ENCODE peak calls at places on chromosomes 4 and X, in ten cellular contexts. G, A, I, R, T, M, F, S, X and Y are unnamed samples.

GRCh38 chrX:41351923-41352322 is 18.0 kb downstream of the DDX3X start:
- DNase-seq in G (no peak), A (no peak), I (no peak), R (no peak), T (no peak), M (no peak), F (no peak), S (no peak), X (no peak), Y (no peak)

GRCh38 chr4:112410364-112410763 is 105.6 kb downstream of the NEUROG2 start:
- DNase-seq in G (no peak), A (no peak), I (no peak), R (no peak), T (no peak), M (no peak), F (no peak), S (no peak), X (no peak), Y (no peak)

GRCh38 chr4:28229092-28229491 is 1368.5 kb downstream of the STIM2 start:
- DNase-seq in G (peak), A (no peak), I (peak), R (no peak), T (no peak), M (no peak), F (peak), S (peak), X (no peak), Y (no peak)

GRCh38 chr4:47390438-47391125 is 72.9 kb downstream of the COMMD8 start:
- DNase-seq in G (no peak), A (no peak), I (no peak), R (peak), T (no peak), M (no peak), F (no peak), S (peak), X (no peak), Y (no peak)

GRCh38 chrX:10966057-10966456 is 145.1 kb upstream of the HCCS start:
- DNase-seq in G (no peak), A (no peak), I (no peak), R (no peak), T (no peak), M (no peak), F (no peak), S (no peak), X (no peak), Y (no peak)

GRCh38 chrX:48956728-48957414 is 536 bp downstream of the OTUD5 start:
- DNase-seq in G (no peak), A (peak), I (no peak), R (peak), T (peak), M (peak), F (no peak), S (no peak), X (peak), Y (no peak)

GRCh38 chr4:26269038-26269437 is 51.8 kb upstream of the RBPJ start:
- DNase-seq in G (no peak), A (no peak), I (no peak), R (no peak), T (no peak), M (no peak), F (no peak), S (no peak), X (no peak), Y (no peak)

GRCh38 chr4:185361872-185362271 is 33.9 kb downstream of the LRP2BP start:
- DNase-seq in G (no peak), A (no peak), I (no peak), R (no peak), T (no peak), M (no peak), F (no peak), S (no peak), X (no peak), Y (no peak)

GRCh38 chrX:68935362-68935761 is 106.5 kb downstream of the EFNB1 start:
- DNase-seq in G (no peak), A (no peak), I (no peak), R (no peak), T (no peak), M (peak), F (no peak), S (no peak), X (no peak), Y (no peak)

GRCh38 chr4:5791654-5792053 is 80.7 kb downstream of the EVC start:
- DNase-seq in G (no peak), A (no peak), I (no peak), R (no peak), T (no peak), M (no peak), F (no peak), S (no peak), X (no peak), Y (no peak)

GRCh38 chr4:53141308-53141707 is 224.6 kb downstream of the SCFD2 start:
- DNase-seq in G (no peak), A (no peak), I (no peak), R (no peak), T (no peak), M (no peak), F (no peak), S (no peak), X (no peak), Y (no peak)

GRCh38 chrX:102345916-102346315 is 93.9 kb downstream of the NXF2B start:
- DNase-seq in G (peak), A (peak), I (no peak), R (peak), T (peak), M (peak), F (peak), S (peak), X (peak), Y (peak)

GRCh38 chr4:156892695-156893211 is 78.8 kb downstream of the PDGFC start:
- DNase-seq in G (no peak), A (no peak), I (no peak), R (no peak), T (no peak), M (no peak), F (peak), S (no peak), X (no peak), Y (no peak)

GRCh38 chrX:40266490-40267333 is 169.0 kb upstream of the BCOR start:
- DNase-seq in G (peak), A (peak), I (no peak), R (peak), T (peak), M (peak), F (peak), S (peak), X (peak), Y (no peak)

GRCh38 chr4:71550220-71551190 is 211.7 kb downstream of the SLC4A4 start:
- DNase-seq in G (no peak), A (no peak), I (peak), R (peak), T (no peak), M (no peak), F (peak), S (peak), X (no peak), Y (peak)

GRCh38 chr4:1533501-1534064 is 127.3 kb upstream of the NKX1-1 start:
- DNase-seq in G (peak), A (no peak), I (no peak), R (no peak), T (no peak), M (no peak), F (no peak), S (no peak), X (no peak), Y (no peak)

GRCh38 chrX:45842207-45842900 is 641.7 kb upstream of the DIPK2B start:
- DNase-seq in G (no peak), A (no peak), I (no peak), R (no peak), T (no peak), M (no peak), F (no peak), S (no peak), X (no peak), Y (no peak)

GRCh38 chr4:36402008-36402758 is 120.8 kb downstream of the DTHD1 start:
- DNase-seq in G (no peak), A (no peak), I (no peak), R (no peak), T (no peak), M (no peak), F (no peak), S (no peak), X (no peak), Y (no peak)

GRCh38 chrX:40107291-40108083 is 9.7 kb upstream of the BCOR start:
- DNase-seq in G (no peak), A (no peak), I (no peak), R (peak), T (peak), M (no peak), F (peak), S (peak), X (peak), Y (no peak)

GRCh38 chr4:100881283-100881682 is 363.5 kb upstream of the EMCN start:
- DNase-seq in G (no peak), A (no peak), I (no peak), R (no peak), T (no peak), M (no peak), F (no peak), S (no peak), X (no peak), Y (no peak)

GRCh38 chr4:149702414-149703108 is 113.1 kb downstream of the IQCM start:
- DNase-seq in G (no peak), A (no peak), I (no peak), R (no peak), T (no peak), M (no peak), F (no peak), S (no peak), X (no peak), Y (no peak)

GRCh38 chrX:136812286-136812685 is 31.6 kb upstream of the ARHGEF6 start:
- DNase-seq in G (no peak), A (no peak), I (no peak), R (peak), T (no peak), M (no peak), F (peak), S (peak), X (no peak), Y (no peak)

GRCh38 chrX:111095974-111096870 is at the start of gene PAK3:
- DNase-seq in G (peak), A (no peak), I (no peak), R (peak), T (peak), M (peak), F (peak), S (peak), X (no peak), Y (peak)

GRCh38 chr4:39527296-39528055 is at the start of gene UGDH:
- DNase-seq in G (peak), A (peak), I (peak), R (peak), T (peak), M (peak), F (peak), S (peak), X (peak), Y (peak)

GRCh38 chr4:39522068-39522467 is 5.2 kb downstream of the UGDH start:
- DNase-seq in G (no peak), A (no peak), I (no peak), R (no peak), T (no peak), M (no peak), F (no peak), S (no peak), X (no peak), Y (no peak)

GRCh38 chr4:39526283-39526682 is 956 bp downstream of the UGDH start:
- DNase-seq in G (no peak), A (no peak), I (no peak), R (no peak), T (no peak), M (no peak), F (no peak), S (no peak), X (no peak), Y (no peak)

GRCh38 chr4:39526810-39527295 is 386 bp downstream of the UGDH start:
- DNase-seq in G (no peak), A (peak), I (no peak), R (no peak), T (no peak), M (no peak), F (no peak), S (no peak), X (no peak), Y (no peak)

DNA sequence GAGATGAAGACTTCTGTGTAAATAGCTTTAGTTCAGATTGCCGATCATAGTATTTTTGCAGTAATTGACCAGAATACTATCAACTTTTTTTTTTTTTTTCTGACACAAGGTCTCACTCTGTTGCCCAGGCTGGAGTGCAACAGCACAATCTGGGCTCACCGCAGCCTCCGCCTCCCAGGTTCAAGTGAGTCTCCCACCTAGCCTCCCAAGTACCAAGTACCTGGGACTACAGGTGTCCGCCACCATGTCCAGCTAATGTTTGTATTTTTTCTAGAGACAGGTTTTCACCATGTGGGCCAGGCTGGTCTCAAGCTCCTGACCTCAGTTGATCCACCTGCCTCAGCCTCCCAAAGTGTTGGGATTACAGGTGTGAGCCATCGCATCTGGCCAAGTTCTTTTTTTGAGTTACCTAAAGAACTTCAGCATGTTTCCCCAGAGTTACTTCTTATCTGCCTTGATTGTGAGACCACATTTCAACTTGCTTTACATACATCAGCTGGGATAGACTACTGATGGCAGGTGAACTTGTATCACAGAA is 2.8 kb downstream of the UGDH start:
- DNase-seq in G (no peak), A (no peak), I (no peak), R (no peak), T (no peak), M (no peak), F (no peak), S (no peak), X (no peak), Y (no peak)
- H3K4me3 ChIP-seq in G (peak), A (no peak), I (peak), R (no peak), T (no peak), M (no peak), F (peak), S (no peak), X (no peak), Y (no peak)

GRCh38 chr4:56671373-56671772 is 9.7 kb downstream of the HOPX start:
- DNase-seq in G (no peak), A (no peak), I (no peak), R (no peak), T (no peak), M (no peak), F (no peak), S (no peak), X (no peak), Y (no peak)

GRCh38 chr4:56666279-56666678 is 14.8 kb downstream of the HOPX start:
- DNase-seq in G (peak), A (no peak), I (no peak), R (no peak), T (no peak), M (no peak), F (peak), S (no peak), X (no peak), Y (no peak)

GRCh38 chr4:56662782-56663468 is 18.2 kb downstream of the HOPX start:
- DNase-seq in G (no peak), A (no peak), I (no peak), R (no peak), T (no peak), M (no peak), F (no peak), S (no peak), X (no peak), Y (no peak)

GRCh38 chr4:56671860-56672259 is 9.2 kb downstream of the HOPX start:
- DNase-seq in G (peak), A (no peak), I (no peak), R (peak), T (no peak), M (no peak), F (peak), S (peak), X (no peak), Y (no peak)

DNA sequence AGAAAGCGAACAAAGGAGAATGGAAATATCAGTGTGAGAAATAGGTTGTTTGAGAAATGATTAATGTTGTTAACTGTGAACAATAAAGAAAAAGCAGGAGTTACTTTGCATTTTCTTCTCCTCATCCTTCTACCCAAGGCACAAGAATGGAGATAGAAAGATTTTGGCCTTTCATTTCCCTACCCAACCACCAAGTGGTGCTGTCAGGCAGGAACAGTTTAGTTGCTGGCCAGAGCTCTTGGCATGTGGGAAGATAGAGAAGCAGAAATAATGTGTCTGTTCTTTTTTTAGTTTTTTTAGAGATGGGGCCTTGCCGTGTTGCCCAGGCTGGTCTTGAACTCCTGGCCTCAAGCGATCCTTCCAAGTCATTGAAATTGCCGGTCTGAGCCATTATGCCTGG is 12.8 kb downstream of the HOPX start:
- DNase-seq in G (no peak), A (no peak), I (no peak), R (peak), T (no peak), M (no peak), F (peak), S (peak), X (no peak), Y (no peak)
- TF ChIP-seq CTCF in G (no peak), A (peak), I (peak), R (peak), T (no peak), M (peak), F (peak), S (peak), X (peak), Y (peak)

DNA sequence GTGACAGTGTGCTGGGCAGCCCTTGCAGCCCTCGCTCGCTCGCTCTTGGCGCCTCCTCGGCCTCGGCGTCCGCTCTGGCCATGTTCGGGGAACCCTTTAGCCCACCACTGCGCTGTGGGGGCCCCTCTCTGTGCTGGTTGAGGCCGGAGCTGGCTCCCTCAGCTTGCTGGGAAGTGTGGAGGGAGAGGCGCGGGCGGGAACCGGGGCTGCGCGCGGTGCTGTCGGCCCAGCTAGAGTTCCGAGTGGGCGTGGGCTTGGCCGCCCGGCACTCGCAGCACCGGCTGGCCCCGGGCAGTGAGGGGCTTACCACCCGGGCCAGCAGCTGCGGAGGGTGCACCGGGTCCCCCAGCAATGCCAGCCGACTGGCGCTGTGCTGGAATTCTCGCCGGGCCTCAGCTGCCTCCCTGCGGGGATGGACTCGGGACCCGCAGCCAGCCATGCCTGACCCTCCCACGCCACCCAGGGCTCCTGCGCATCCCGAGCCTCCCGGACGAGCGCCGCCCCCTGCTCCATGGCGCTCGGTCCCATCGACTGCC is 770.1 kb upstream of the GALNTL6 start:
- DNase-seq in G (no peak), A (no peak), I (no peak), R (no peak), T (no peak), M (no peak), F (no peak), S (no peak), X (no peak), Y (no peak)
- H3K4me3 ChIP-seq in G (no peak), A (no peak), I (no peak), R (no peak), T (no peak), M (no peak), F (no peak), S (no peak), X (no peak), Y (no peak)

GRCh38 chrX:83004012-83004411 is 504.1 kb upstream of the POU3F4 start:
- DNase-seq in G (no peak), A (no peak), I (no peak), R (no peak), T (no peak), M (no peak), F (no peak), S (no peak), X (no peak), Y (no peak)

GRCh38 chrX:83008415-83008814 is 499.7 kb upstream of the POU3F4 start:
- DNase-seq in G (no peak), A (no peak), I (no peak), R (no peak), T (no peak), M (no peak), F (no peak), S (peak), X (peak), Y (no peak)
- TF ChIP-seq CTCF in G (no peak), A (peak), I (peak), R (no peak), T (peak), M (no peak), F (peak), S (peak), X (no peak), Y (peak)